ENCODE peak calls at places on chromosomes 16 and 17, in ten cellular contexts. One of them, this sample, is unnamed. For H3K9me3, the result is how much of the 10 kb centered on the place peaks cover.

GRCh38 chr16:1458977-1459341 is 14.6 kb upstream of the CCDC154 start:
- DNase-seq in breast epithelium: no peak
- DNase-seq in upper lobe of left lung: no peak
- DNase-seq in left ventricle myocardium inferior: no peak
- DNase-seq in body of pancreas: no peak
- DNase-seq in CD4-positive, alpha-beta memory T cell: no peak
- DNase-seq in upper lobe of right lung: no peak
- DNase-seq in lower lobe of right lung: no peak
- DNase-seq in CD8-positive, alpha-beta memory T cell: no peak
- DNase-seq in heart left ventricle: no peak
- DNase-seq in this sample: no peak

GRCh38 chr17:8629371-8630226 is 926 bp downstream of the MYH10 start:
- DNase-seq in breast epithelium: no peak
- DNase-seq in upper lobe of left lung: no peak
- DNase-seq in left ventricle myocardium inferior: peak
- DNase-seq in body of pancreas: peak
- DNase-seq in CD4-positive, alpha-beta memory T cell: no peak
- DNase-seq in upper lobe of right lung: peak
- DNase-seq in lower lobe of right lung: peak
- DNase-seq in CD8-positive, alpha-beta memory T cell: peak
- DNase-seq in heart left ventricle: peak
- DNase-seq in this sample: peak

GRCh38 chr16:17832738-17833137 is 362.0 kb upstream of the XYLT1 start:
- DNase-seq in breast epithelium: no peak
- DNase-seq in upper lobe of left lung: no peak
- DNase-seq in left ventricle myocardium inferior: no peak
- DNase-seq in body of pancreas: no peak
- DNase-seq in CD4-positive, alpha-beta memory T cell: no peak
- DNase-seq in upper lobe of right lung: no peak
- DNase-seq in lower lobe of right lung: no peak
- DNase-seq in CD8-positive, alpha-beta memory T cell: no peak
- DNase-seq in heart left ventricle: no peak
- DNase-seq in this sample: no peak

GRCh38 chr17:46943511-46944393 is 20.8 kb downstream of the GOSR2 start:
- DNase-seq in breast epithelium: no peak
- DNase-seq in upper lobe of left lung: no peak
- DNase-seq in left ventricle myocardium inferior: no peak
- DNase-seq in body of pancreas: no peak
- DNase-seq in CD4-positive, alpha-beta memory T cell: no peak
- DNase-seq in upper lobe of right lung: no peak
- DNase-seq in lower lobe of right lung: no peak
- DNase-seq in CD8-positive, alpha-beta memory T cell: no peak
- DNase-seq in heart left ventricle: peak
- DNase-seq in this sample: peak

GRCh38 chr16:55494994-55495421 is 13.9 kb upstream of the LPCAT2 start:
- DNase-seq in breast epithelium: no peak
- DNase-seq in upper lobe of left lung: peak
- DNase-seq in left ventricle myocardium inferior: no peak
- DNase-seq in body of pancreas: peak
- DNase-seq in CD4-positive, alpha-beta memory T cell: no peak
- DNase-seq in upper lobe of right lung: no peak
- DNase-seq in lower lobe of right lung: no peak
- DNase-seq in CD8-positive, alpha-beta memory T cell: no peak
- DNase-seq in heart left ventricle: peak
- DNase-seq in this sample: peak

GRCh38 chr17:28327031-28327607 is 8.1 kb downstream of the TMEM97 start:
- DNase-seq in breast epithelium: no peak
- DNase-seq in upper lobe of left lung: no peak
- DNase-seq in left ventricle myocardium inferior: no peak
- DNase-seq in body of pancreas: no peak
- DNase-seq in CD4-positive, alpha-beta memory T cell: no peak
- DNase-seq in upper lobe of right lung: no peak
- DNase-seq in lower lobe of right lung: no peak
- DNase-seq in CD8-positive, alpha-beta memory T cell: no peak
- DNase-seq in heart left ventricle: no peak
- DNase-seq in this sample: no peak

GRCh38 chr16:51952500-51952899 is 594.4 kb downstream of the TOX3 start:
- DNase-seq in breast epithelium: no peak
- DNase-seq in upper lobe of left lung: no peak
- DNase-seq in left ventricle myocardium inferior: no peak
- DNase-seq in body of pancreas: no peak
- DNase-seq in CD4-positive, alpha-beta memory T cell: no peak
- DNase-seq in upper lobe of right lung: no peak
- DNase-seq in lower lobe of right lung: no peak
- DNase-seq in CD8-positive, alpha-beta memory T cell: no peak
- DNase-seq in heart left ventricle: no peak
- DNase-seq in this sample: no peak

GRCh38 chr17:33523577-33523981 is 230.5 kb upstream of the ASIC2 start:
- DNase-seq in breast epithelium: no peak
- DNase-seq in upper lobe of left lung: no peak
- DNase-seq in left ventricle myocardium inferior: no peak
- DNase-seq in body of pancreas: peak
- DNase-seq in CD4-positive, alpha-beta memory T cell: no peak
- DNase-seq in upper lobe of right lung: no peak
- DNase-seq in lower lobe of right lung: no peak
- DNase-seq in CD8-positive, alpha-beta memory T cell: no peak
- DNase-seq in heart left ventricle: no peak
- DNase-seq in this sample: no peak

GRCh38 chr17:82948081-82948511 is 108.3 kb upstream of the ZNF750 start:
- DNase-seq in breast epithelium: no peak
- DNase-seq in upper lobe of left lung: peak
- DNase-seq in left ventricle myocardium inferior: peak
- DNase-seq in body of pancreas: no peak
- DNase-seq in CD4-positive, alpha-beta memory T cell: no peak
- DNase-seq in upper lobe of right lung: peak
- DNase-seq in lower lobe of right lung: peak
- DNase-seq in CD8-positive, alpha-beta memory T cell: no peak
- DNase-seq in heart left ventricle: no peak
- DNase-seq in this sample: no peak
- H3K9me3 ChIP-seq in breast epithelium: under half
- H3K9me3 ChIP-seq in upper lobe of left lung: under half
- H3K9me3 ChIP-seq in left ventricle myocardium inferior: half or more
- H3K9me3 ChIP-seq in body of pancreas: under half
- H3K9me3 ChIP-seq in CD4-positive, alpha-beta memory T cell: under half
- H3K9me3 ChIP-seq in upper lobe of right lung: under half
- H3K9me3 ChIP-seq in lower lobe of right lung: under half
- H3K9me3 ChIP-seq in CD8-positive, alpha-beta memory T cell: under half
- H3K9me3 ChIP-seq in heart left ventricle: under half
- H3K9me3 ChIP-seq in this sample: under half

DNA sequence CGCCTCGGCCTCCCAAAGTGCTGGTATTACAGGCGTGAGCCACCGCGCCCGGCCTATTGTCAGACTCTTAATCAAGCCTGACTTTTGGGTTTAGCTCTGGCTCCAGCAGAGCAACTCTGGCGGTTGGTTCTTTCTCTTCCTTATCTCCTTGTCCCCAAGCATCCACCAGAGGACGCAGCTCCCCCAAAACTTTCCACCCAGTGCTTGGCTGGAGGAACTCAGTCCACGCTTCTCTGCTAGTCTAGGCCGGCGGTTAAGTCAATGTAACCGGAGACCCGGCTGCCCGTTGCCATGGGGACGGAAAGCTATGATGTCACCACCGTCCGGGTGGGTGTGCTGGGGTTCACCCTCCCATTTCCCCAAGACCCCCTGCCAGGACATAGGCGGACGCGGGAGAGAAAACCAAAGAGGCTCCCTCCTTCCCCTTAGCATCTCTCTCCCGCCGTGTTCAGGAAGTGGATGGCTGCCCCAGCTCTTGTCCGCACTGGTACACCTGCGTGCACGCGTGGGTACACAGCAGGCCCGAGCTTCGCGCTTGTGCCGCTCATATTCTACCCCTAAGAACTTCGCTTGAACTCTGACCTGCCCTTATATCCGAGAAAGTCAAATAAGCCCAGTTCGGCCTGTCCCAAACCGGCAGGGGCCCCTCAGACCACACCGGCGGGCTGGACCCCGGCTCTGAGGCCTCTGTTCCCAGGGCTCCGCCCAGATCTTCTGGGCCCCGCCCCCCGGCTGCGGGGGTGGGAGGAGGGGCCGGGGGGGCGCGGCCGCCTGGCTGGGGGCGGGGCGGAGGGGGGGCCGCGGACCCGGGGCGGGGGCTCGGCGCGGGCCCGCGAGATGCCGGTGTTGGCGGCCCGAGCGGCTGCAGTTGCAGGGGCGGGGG is at the start of gene RND2:
- DNase-seq in breast epithelium: peak
- DNase-seq in upper lobe of left lung: peak
- DNase-seq in left ventricle myocardium inferior: peak
- DNase-seq in body of pancreas: peak
- DNase-seq in CD4-positive, alpha-beta memory T cell: peak
- DNase-seq in upper lobe of right lung: peak
- DNase-seq in lower lobe of right lung: peak
- DNase-seq in CD8-positive, alpha-beta memory T cell: peak
- DNase-seq in heart left ventricle: peak
- DNase-seq in this sample: peak
- H3K27ac ChIP-seq in breast epithelium: peak
- H3K27ac ChIP-seq in upper lobe of left lung: peak
- H3K27ac ChIP-seq in left ventricle myocardium inferior: peak
- H3K27ac ChIP-seq in body of pancreas: peak
- H3K27ac ChIP-seq in CD4-positive, alpha-beta memory T cell: peak
- H3K27ac ChIP-seq in upper lobe of right lung: peak
- H3K27ac ChIP-seq in lower lobe of right lung: peak
- H3K27ac ChIP-seq in CD8-positive, alpha-beta memory T cell: peak
- H3K27ac ChIP-seq in heart left ventricle: no peak
- H3K27ac ChIP-seq in this sample: peak

GRCh38 chr16:35881654-35882053 is 2422.2 kb downstream of the TP53TG3F start:
- DNase-seq in breast epithelium: no peak
- DNase-seq in upper lobe of left lung: no peak
- DNase-seq in left ventricle myocardium inferior: no peak
- DNase-seq in body of pancreas: no peak
- DNase-seq in CD4-positive, alpha-beta memory T cell: no peak
- DNase-seq in upper lobe of right lung: no peak
- DNase-seq in lower lobe of right lung: no peak
- DNase-seq in CD8-positive, alpha-beta memory T cell: no peak
- DNase-seq in heart left ventricle: no peak
- DNase-seq in this sample: no peak
- H3K9me3 ChIP-seq in breast epithelium: under half
- H3K9me3 ChIP-seq in upper lobe of left lung: under half
- H3K9me3 ChIP-seq in left ventricle myocardium inferior: under half
- H3K9me3 ChIP-seq in body of pancreas: under half
- H3K9me3 ChIP-seq in CD4-positive, alpha-beta memory T cell: under half
- H3K9me3 ChIP-seq in upper lobe of right lung: under half
- H3K9me3 ChIP-seq in lower lobe of right lung: under half
- H3K9me3 ChIP-seq in CD8-positive, alpha-beta memory T cell: under half
- H3K9me3 ChIP-seq in heart left ventricle: under half
- H3K9me3 ChIP-seq in this sample: under half

DNA sequence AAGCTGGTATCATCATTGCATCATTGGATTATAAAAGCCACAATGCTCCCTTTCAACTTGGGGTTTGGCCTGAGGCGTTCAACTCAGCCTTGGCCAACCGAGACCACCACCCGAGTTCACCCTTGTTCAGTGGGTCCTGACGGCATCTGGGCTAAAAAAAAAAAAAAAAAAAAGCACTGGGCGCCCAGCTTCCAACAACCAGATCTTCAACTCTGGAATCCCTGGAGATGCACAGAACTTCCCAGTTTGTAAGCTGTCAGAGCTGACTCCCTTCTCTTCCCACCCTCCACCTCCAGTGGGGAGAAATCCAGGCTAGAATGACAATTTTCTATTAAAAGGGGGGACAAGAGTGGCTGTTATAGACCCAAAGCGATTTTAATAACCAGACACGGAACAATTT is 27.1 kb downstream of the GPRC5B start:
- DNase-seq in breast epithelium: no peak
- DNase-seq in upper lobe of left lung: no peak
- DNase-seq in left ventricle myocardium inferior: no peak
- DNase-seq in body of pancreas: no peak
- DNase-seq in CD4-positive, alpha-beta memory T cell: no peak
- DNase-seq in upper lobe of right lung: no peak
- DNase-seq in lower lobe of right lung: no peak
- DNase-seq in CD8-positive, alpha-beta memory T cell: no peak
- DNase-seq in heart left ventricle: no peak
- DNase-seq in this sample: no peak
- H3K27ac ChIP-seq in breast epithelium: peak
- H3K27ac ChIP-seq in upper lobe of left lung: no peak
- H3K27ac ChIP-seq in left ventricle myocardium inferior: peak
- H3K27ac ChIP-seq in body of pancreas: no peak
- H3K27ac ChIP-seq in CD4-positive, alpha-beta memory T cell: no peak
- H3K27ac ChIP-seq in upper lobe of right lung: no peak
- H3K27ac ChIP-seq in lower lobe of right lung: no peak
- H3K27ac ChIP-seq in CD8-positive, alpha-beta memory T cell: no peak
- H3K27ac ChIP-seq in heart left ventricle: no peak
- H3K27ac ChIP-seq in this sample: no peak